ENCODE peak calls at places on chromosomes 7 and 10, in six cellular contexts. I, A, P, U, K and F are unnamed samples.

GRCh38 chr7:65390588-65390987 is 16.9 kb downstream of the ZNF92 start:
- DNase-seq in I (no peak), A (no peak), P (no peak), U (no peak), K (no peak), F (no peak)

GRCh38 chr10:1650542-1651279 is 86.6 kb downstream of the ADARB2 start:
- DNase-seq in I (no peak), A (no peak), P (no peak), U (no peak), K (no peak), F (no peak)

GRCh38 chr7:44489955-44490350 is 505 bp downstream of the NUDCD3 start:
- DNase-seq in I (no peak), A (no peak), P (no peak), U (no peak), K (peak), F (no peak)

GRCh38 chr7:91533996-91534395 is 269.8 kb downstream of the FZD1 start:
- DNase-seq in I (no peak), A (no peak), P (no peak), U (no peak), K (no peak), F (no peak)

GRCh38 chr10:24208661-24209420 is at the start of gene KIAA1217:
- DNase-seq in I (no peak), A (peak), P (no peak), U (no peak), K (no peak), F (no peak)

GRCh38 chr10:89921422-89921821 is 220.0 kb downstream of the KIF20B start:
- DNase-seq in I (no peak), A (no peak), P (no peak), U (no peak), K (no peak), F (no peak)

GRCh38 chr7:28069788-28070187 is 110.8 kb downstream of the JAZF1 start:
- DNase-seq in I (peak), A (peak), P (no peak), U (peak), K (no peak), F (no peak)

GRCh38 chr7:102469972-102470825 is 5.4 kb downstream of the LRWD1 start:
- DNase-seq in I (no peak), A (no peak), P (no peak), U (no peak), K (no peak), F (no peak)

GRCh38 chr10:76119515-76119914 is 688.1 kb downstream of the LRMDA start:
- DNase-seq in I (no peak), A (no peak), P (no peak), U (no peak), K (no peak), F (no peak)

GRCh38 chr10:4652111-4653010 is 173.6 kb upstream of the AKR1E2 start:
- DNase-seq in I (no peak), A (no peak), P (peak), U (no peak), K (no peak), F (no peak)

GRCh38 chr10:43235070-43235900 is 31.6 kb downstream of the RASGEF1A start:
- DNase-seq in I (no peak), A (no peak), P (no peak), U (no peak), K (no peak), F (no peak)

GRCh38 chr10:99339077-99339476 is 9.9 kb downstream of the CNNM1 start:
- DNase-seq in I (no peak), A (no peak), P (no peak), U (no peak), K (no peak), F (no peak)

GRCh38 chr10:120508393-120508792 is 51.4 kb downstream of the PLPP4 start:
- DNase-seq in I (no peak), A (no peak), P (no peak), U (no peak), K (no peak), F (no peak)

GRCh38 chr10:76558996-76559888 is 1078.4 kb downstream of the KCNMA1 start:
- DNase-seq in I (no peak), A (no peak), P (no peak), U (no peak), K (no peak), F (no peak)

GRCh38 chr10:11437391-11438241 is 173.8 kb downstream of the USP6NL start:
- DNase-seq in I (no peak), A (no peak), P (no peak), U (no peak), K (no peak), F (no peak)

GRCh38 chr7:96221888-96222287 is 100.0 kb downstream of the SLC25A13 start:
- DNase-seq in I (no peak), A (no peak), P (no peak), U (no peak), K (no peak), F (no peak)

GRCh38 chr7:47320296-47320695 is 261.6 kb downstream of the TNS3 start:
- DNase-seq in I (no peak), A (no peak), P (no peak), U (no peak), K (no peak), F (no peak)

GRCh38 chr10:102744374-102745051 is 765 bp downstream of the WBP1L start:
- DNase-seq in I (no peak), A (peak), P (no peak), U (peak), K (no peak), F (no peak)